ENCODE peak calls at places on chromosomes 16 and 17, in five cellular contexts. One of them, this sample, is unnamed.

GRCh38 chr16:3050487-3050886 is 4.1 kb downstream of the MMP25 start:
- DNase-seq in pancreas: no peak
- DNase-seq in heart left ventricle: no peak
- DNase-seq in prostate gland: no peak
- DNase-seq in IMR-90: no peak
- DNase-seq in this sample: no peak

GRCh38 chr17:29619251-29619650 is 3.5 kb downstream of the CORO6 start:
- DNase-seq in pancreas: no peak
- DNase-seq in heart left ventricle: peak
- DNase-seq in prostate gland: no peak
- DNase-seq in IMR-90: peak
- DNase-seq in this sample: no peak

GRCh38 chr17:5282639-5283217 is 644 bp downstream of the RABEP1 start:
- DNase-seq in pancreas: no peak
- DNase-seq in heart left ventricle: peak
- DNase-seq in prostate gland: no peak
- DNase-seq in IMR-90: no peak
- DNase-seq in this sample: no peak

GRCh38 chr17:16417896-16418683 is 2.7 kb downstream of the TRPV2 start:
- DNase-seq in pancreas: no peak
- DNase-seq in heart left ventricle: no peak
- DNase-seq in prostate gland: no peak
- DNase-seq in IMR-90: peak
- DNase-seq in this sample: no peak

GRCh38 chr17:46875849-46876352 is 24.5 kb downstream of the WNT9B start:
- DNase-seq in pancreas: no peak
- DNase-seq in heart left ventricle: no peak
- DNase-seq in prostate gland: no peak
- DNase-seq in IMR-90: no peak
- DNase-seq in this sample: no peak

GRCh38 chr16:15672514-15673167 is 22.6 kb downstream of the NDE1 start:
- DNase-seq in pancreas: no peak
- DNase-seq in heart left ventricle: peak
- DNase-seq in prostate gland: peak
- DNase-seq in IMR-90: peak
- DNase-seq in this sample: peak

GRCh38 chr16:11233727-11234376 is 22.2 kb downstream of the SOCS1 start:
- DNase-seq in pancreas: no peak
- DNase-seq in heart left ventricle: no peak
- DNase-seq in prostate gland: no peak
- DNase-seq in IMR-90: no peak
- DNase-seq in this sample: no peak

GRCh38 chr16:56203052-56203451 is 11.8 kb downstream of the GNAO1 start:
- DNase-seq in pancreas: no peak
- DNase-seq in heart left ventricle: no peak
- DNase-seq in prostate gland: no peak
- DNase-seq in IMR-90: peak
- DNase-seq in this sample: no peak

GRCh38 chr17:79420318-79421243 is 190.3 kb downstream of the RBFOX3 start:
- DNase-seq in pancreas: no peak
- DNase-seq in heart left ventricle: no peak
- DNase-seq in prostate gland: no peak
- DNase-seq in IMR-90: no peak
- DNase-seq in this sample: no peak

GRCh38 chr16:81489547-81490267 is 45.1 kb downstream of the CMIP start:
- DNase-seq in pancreas: no peak
- DNase-seq in heart left ventricle: no peak
- DNase-seq in prostate gland: no peak
- DNase-seq in IMR-90: no peak
- DNase-seq in this sample: no peak

GRCh38 chr17:61570118-61570517 is 20.9 kb downstream of the NACA2 start:
- DNase-seq in pancreas: no peak
- DNase-seq in heart left ventricle: no peak
- DNase-seq in prostate gland: no peak
- DNase-seq in IMR-90: peak
- DNase-seq in this sample: no peak

GRCh38 chr16:72992142-72992601 is 55.8 kb downstream of the ZFHX3 start:
- DNase-seq in pancreas: no peak
- DNase-seq in heart left ventricle: peak
- DNase-seq in prostate gland: no peak
- DNase-seq in IMR-90: no peak
- DNase-seq in this sample: peak

GRCh38 chr17:32912218-32912897 is 15.6 kb upstream of the TMEM98 start:
- DNase-seq in pancreas: peak
- DNase-seq in heart left ventricle: peak
- DNase-seq in prostate gland: peak
- DNase-seq in IMR-90: peak
- DNase-seq in this sample: no peak

GRCh38 chr16:59249049-59249448 is 514.9 kb upstream of the GOT2 start:
- DNase-seq in pancreas: no peak
- DNase-seq in heart left ventricle: no peak
- DNase-seq in prostate gland: no peak
- DNase-seq in IMR-90: no peak
- DNase-seq in this sample: no peak

GRCh38 chr17:75573540-75573957 is 14.1 kb upstream of the MYO15B start:
- DNase-seq in pancreas: no peak
- DNase-seq in heart left ventricle: no peak
- DNase-seq in prostate gland: no peak
- DNase-seq in IMR-90: no peak
- DNase-seq in this sample: no peak

GRCh38 chr17:48494335-48494734 is 36.5 kb downstream of the HOXB1 start:
- DNase-seq in pancreas: no peak
- DNase-seq in heart left ventricle: no peak
- DNase-seq in prostate gland: no peak
- DNase-seq in IMR-90: peak
- DNase-seq in this sample: no peak

GRCh38 chr16:17389392-17389791 is 81.4 kb downstream of the XYLT1 start:
- DNase-seq in pancreas: no peak
- DNase-seq in heart left ventricle: no peak
- DNase-seq in prostate gland: no peak
- DNase-seq in IMR-90: peak
- DNase-seq in this sample: no peak

GRCh38 chr17:68461589-68461988 is 4.3 kb upstream of the WIPI1 start:
- DNase-seq in pancreas: no peak
- DNase-seq in heart left ventricle: peak
- DNase-seq in prostate gland: no peak
- DNase-seq in IMR-90: no peak
- DNase-seq in this sample: no peak

GRCh38 chr17:30982855-30983254 is 12.0 kb downstream of the RNF135 start:
- DNase-seq in pancreas: no peak
- DNase-seq in heart left ventricle: no peak
- DNase-seq in prostate gland: no peak
- DNase-seq in IMR-90: no peak
- DNase-seq in this sample: no peak

GRCh38 chr17:4033751-4034251 is 69.6 kb upstream of the ATP2A3 start:
- DNase-seq in pancreas: no peak
- DNase-seq in heart left ventricle: no peak
- DNase-seq in prostate gland: no peak
- DNase-seq in IMR-90: no peak
- DNase-seq in this sample: no peak

GRCh38 chr17:67412057-67412456 is 35.0 kb downstream of the PITPNC1 start:
- DNase-seq in pancreas: no peak
- DNase-seq in heart left ventricle: peak
- DNase-seq in prostate gland: peak
- DNase-seq in IMR-90: no peak
- DNase-seq in this sample: no peak

GRCh38 chr17:77778636-77779524 is 179.6 kb upstream of the TNRC6C start:
- DNase-seq in pancreas: no peak
- DNase-seq in heart left ventricle: peak
- DNase-seq in prostate gland: peak
- DNase-seq in IMR-90: no peak
- DNase-seq in this sample: peak

GRCh38 chr17:4536259-4536741 is 18.9 kb downstream of the MYBBP1A start:
- DNase-seq in pancreas: no peak
- DNase-seq in heart left ventricle: no peak
- DNase-seq in prostate gland: no peak
- DNase-seq in IMR-90: no peak
- DNase-seq in this sample: no peak

GRCh38 chr17:81400939-81401726 is 5.9 kb downstream of the BAHCC1 start:
- DNase-seq in pancreas: no peak
- DNase-seq in heart left ventricle: peak
- DNase-seq in prostate gland: no peak
- DNase-seq in IMR-90: no peak
- DNase-seq in this sample: no peak
- H3K27ac ChIP-seq in pancreas: peak
- H3K27ac ChIP-seq in heart left ventricle: peak
- H3K27ac ChIP-seq in prostate gland: peak
- H3K27ac ChIP-seq in IMR-90: peak
- H3K27ac ChIP-seq in this sample: peak

GRCh38 chr16:67454104-67454503 is 23.2 kb downstream of the HSD11B2 start:
- DNase-seq in pancreas: no peak
- DNase-seq in heart left ventricle: no peak
- DNase-seq in prostate gland: no peak
- DNase-seq in IMR-90: no peak
- DNase-seq in this sample: no peak

GRCh38 chr16:67457611-67458010 is 23.3 kb downstream of the ATP6V0D1 start:
- DNase-seq in pancreas: no peak
- DNase-seq in heart left ventricle: no peak
- DNase-seq in prostate gland: no peak
- DNase-seq in IMR-90: no peak
- DNase-seq in this sample: no peak

GRCh38 chr16:67458121-67458641 is 22.8 kb downstream of the ATP6V0D1 start:
- DNase-seq in pancreas: no peak
- DNase-seq in heart left ventricle: peak
- DNase-seq in prostate gland: no peak
- DNase-seq in IMR-90: no peak
- DNase-seq in this sample: no peak

GRCh38 chr16:67454852-67455251 is 23.9 kb downstream of the HSD11B2 start:
- DNase-seq in pancreas: no peak
- DNase-seq in heart left ventricle: no peak
- DNase-seq in prostate gland: no peak
- DNase-seq in IMR-90: no peak
- DNase-seq in this sample: no peak

GRCh38 chr16:67456383-67457140 is 24.4 kb downstream of the ATP6V0D1 start:
- DNase-seq in pancreas: peak
- DNase-seq in heart left ventricle: peak
- DNase-seq in prostate gland: peak
- DNase-seq in IMR-90: peak
- DNase-seq in this sample: no peak
- TF ChIP-seq CTCF in pancreas: peak
- TF ChIP-seq CTCF in heart left ventricle: peak
- TF ChIP-seq CTCF in prostate gland: peak
- TF ChIP-seq CTCF in IMR-90: peak
- TF ChIP-seq CTCF in this sample: peak

GRCh38 chr17:58632324-58633314 is 59.2 kb downstream of the TEX14 start:
- DNase-seq in pancreas: no peak
- DNase-seq in heart left ventricle: no peak
- DNase-seq in prostate gland: no peak
- DNase-seq in IMR-90: no peak
- DNase-seq in this sample: no peak
- H3K4me3 ChIP-seq in pancreas: peak
- H3K4me3 ChIP-seq in heart left ventricle: peak
- H3K4me3 ChIP-seq in prostate gland: peak
- H3K4me3 ChIP-seq in IMR-90: peak
- H3K4me3 ChIP-seq in this sample: peak

GRCh38 chr17:7428557-7428956 is at the start of gene SPEM3:
- DNase-seq in pancreas: no peak
- DNase-seq in heart left ventricle: peak
- DNase-seq in prostate gland: no peak
- DNase-seq in IMR-90: no peak
- DNase-seq in this sample: no peak

GRCh38 chr17:7431231-7431630 is 2.6 kb downstream of the SPEM3 start:
- DNase-seq in pancreas: no peak
- DNase-seq in heart left ventricle: peak
- DNase-seq in prostate gland: no peak
- DNase-seq in IMR-90: peak
- DNase-seq in this sample: no peak

GRCh38 chr17:7432296-7432695 is 2.9 kb upstream of the TMEM102 start:
- DNase-seq in pancreas: no peak
- DNase-seq in heart left ventricle: peak
- DNase-seq in prostate gland: no peak
- DNase-seq in IMR-90: no peak
- DNase-seq in this sample: no peak

GRCh38 chr17:7427549-7427948 is 1.1 kb upstream of the SPEM3 start:
- DNase-seq in pancreas: no peak
- DNase-seq in heart left ventricle: peak
- DNase-seq in prostate gland: no peak
- DNase-seq in IMR-90: no peak
- DNase-seq in this sample: no peak

DNA sequence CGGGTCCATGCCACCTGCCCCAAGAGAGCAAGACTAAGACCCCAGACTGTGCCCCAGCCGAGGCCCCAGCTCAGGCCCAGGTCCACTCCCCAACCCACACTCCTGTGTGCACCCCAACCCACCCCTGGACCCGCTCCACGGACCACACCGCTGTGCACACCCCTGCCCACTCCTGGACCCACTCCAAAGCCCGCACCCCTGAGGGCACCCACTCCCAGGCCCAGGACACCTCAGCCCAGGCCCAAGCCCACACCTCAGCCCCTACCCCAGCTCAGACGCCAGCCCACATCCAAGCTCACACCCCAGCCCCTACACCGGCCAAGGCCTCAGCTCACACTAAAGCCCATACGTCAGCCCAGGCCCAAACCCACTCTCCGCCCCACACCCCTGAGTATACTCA is 1.1 kb downstream of the SPEM3 start:
- DNase-seq in pancreas: no peak
- DNase-seq in heart left ventricle: peak
- DNase-seq in prostate gland: no peak
- DNase-seq in IMR-90: no peak
- DNase-seq in this sample: no peak
- H3K27ac ChIP-seq in pancreas: no peak
- H3K27ac ChIP-seq in heart left ventricle: no peak
- H3K27ac ChIP-seq in prostate gland: no peak
- H3K27ac ChIP-seq in IMR-90: no peak
- H3K27ac ChIP-seq in this sample: no peak

GRCh38 chr17:17972126-17972951 is at the start of the genes DRC3 and TOM1L2:
- DNase-seq in pancreas: peak
- DNase-seq in heart left ventricle: peak
- DNase-seq in prostate gland: peak
- DNase-seq in IMR-90: peak
- DNase-seq in this sample: peak
- TF ChIP-seq CTCF in pancreas: peak
- TF ChIP-seq CTCF in heart left ventricle: peak
- TF ChIP-seq CTCF in prostate gland: peak
- TF ChIP-seq CTCF in IMR-90: no peak
- TF ChIP-seq CTCF in this sample: no peak

DNA sequence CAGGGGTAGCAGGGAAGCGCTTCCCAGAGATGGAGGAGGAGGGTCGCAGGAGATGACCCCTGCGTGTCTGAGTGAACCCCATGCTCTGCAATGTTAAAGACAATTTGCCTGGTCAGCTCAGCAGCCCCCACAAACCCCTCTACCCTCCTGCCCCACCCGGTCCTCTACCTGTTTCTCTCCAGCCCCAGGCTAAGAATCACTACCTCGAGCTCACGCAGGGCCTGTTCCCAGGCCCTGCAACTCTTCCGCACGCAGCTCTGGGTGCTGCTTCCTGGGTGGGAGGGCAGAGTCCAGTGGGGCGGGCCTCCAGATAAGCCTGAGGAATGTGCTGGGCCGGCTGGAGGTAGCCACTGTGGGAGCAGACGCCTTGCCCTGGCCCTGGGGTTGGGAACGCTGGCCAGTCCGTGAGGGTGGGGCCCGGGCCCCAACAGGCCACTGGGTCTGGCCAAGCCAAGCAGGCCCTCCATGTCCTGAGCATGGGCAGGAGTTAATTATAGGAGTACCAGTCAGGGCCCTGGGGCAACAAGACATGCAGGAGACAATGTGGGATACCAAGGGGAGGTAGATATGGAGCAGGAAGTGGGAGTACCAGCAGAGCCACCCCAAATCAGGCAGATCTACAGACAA is 6.1 kb downstream of the DOK4 start:
- DNase-seq in pancreas: peak
- DNase-seq in heart left ventricle: peak
- DNase-seq in prostate gland: no peak
- DNase-seq in IMR-90: peak
- DNase-seq in this sample: peak
- H3K4me3 ChIP-seq in pancreas: no peak
- H3K4me3 ChIP-seq in heart left ventricle: peak
- H3K4me3 ChIP-seq in prostate gland: no peak
- H3K4me3 ChIP-seq in IMR-90: no peak
- H3K4me3 ChIP-seq in this sample: peak

This sample was measured in coronary artery.